ENCODE peak calls at places on chromosomes 5 and 9, in six cellular contexts. G is brain microvascular endothelial cell; L is hepatocyte; S is adrenal gland; T is A549; N is CD4-positive, alpha-beta T cell. Q is an unnamed sample.

GRCh38 chr9:134955156-134955555 is 37.4 kb upstream of the FCN1 start:
- DNase-seq in G (no peak), L (no peak), S (no peak), T (no peak), N (no peak), Q (no peak)

GRCh38 chr5:149942199-149942598 is 2.4 kb downstream of the PDE6A start:
- DNase-seq in G (no peak), L (no peak), S (no peak), T (no peak), N (no peak), Q (no peak)

GRCh38 chr9:5846080-5846479 is 13.2 kb upstream of the ERMP1 start:
- DNase-seq in G (no peak), L (no peak), S (no peak), T (no peak), N (no peak), Q (no peak)

GRCh38 chr9:7976167-7976755 is 176.7 kb upstream of the DMAC1 start:
- DNase-seq in G (no peak), L (no peak), S (no peak), T (no peak), N (peak; percentile 29), Q (no peak)

GRCh38 chr5:14171621-14172020 is 28.5 kb downstream of the TRIO start:
- DNase-seq in G (peak; percentile 68), L (no peak), S (no peak), T (no peak), N (no peak), Q (no peak)

GRCh38 chr5:152688561-152689274 is 283.6 kb upstream of the NMUR2 start:
- DNase-seq in G (peak; percentile 37), L (peak; percentile 61), S (peak; percentile 66), T (peak; percentile 54), N (no peak), Q (no peak)

GRCh38 chr5:74055446-74056097 is 429.6 kb downstream of the ARHGEF28 start:
- DNase-seq in G (no peak), L (no peak), S (no peak), T (no peak), N (no peak), Q (no peak)

GRCh38 chr5:103901885-103902284 is 339.3 kb upstream of the NUDT12 start:
- DNase-seq in G (no peak), L (no peak), S (no peak), T (no peak), N (no peak), Q (no peak)

GRCh38 chr9:87550253-87550954 is 52.7 kb downstream of the DAPK1 start:
- DNase-seq in G (no peak), L (no peak), S (peak; percentile 39), T (no peak), N (no peak), Q (no peak)

GRCh38 chr9:87629094-87629493 is 96.8 kb upstream of the CTSL start:
- DNase-seq in G (no peak), L (no peak), S (no peak), T (no peak), N (no peak), Q (no peak)

GRCh38 chr9:89742660-89743059 is 137.8 kb downstream of the GADD45G start:
- DNase-seq in G (no peak), L (no peak), S (no peak), T (no peak), N (no peak), Q (no peak)

DNA sequence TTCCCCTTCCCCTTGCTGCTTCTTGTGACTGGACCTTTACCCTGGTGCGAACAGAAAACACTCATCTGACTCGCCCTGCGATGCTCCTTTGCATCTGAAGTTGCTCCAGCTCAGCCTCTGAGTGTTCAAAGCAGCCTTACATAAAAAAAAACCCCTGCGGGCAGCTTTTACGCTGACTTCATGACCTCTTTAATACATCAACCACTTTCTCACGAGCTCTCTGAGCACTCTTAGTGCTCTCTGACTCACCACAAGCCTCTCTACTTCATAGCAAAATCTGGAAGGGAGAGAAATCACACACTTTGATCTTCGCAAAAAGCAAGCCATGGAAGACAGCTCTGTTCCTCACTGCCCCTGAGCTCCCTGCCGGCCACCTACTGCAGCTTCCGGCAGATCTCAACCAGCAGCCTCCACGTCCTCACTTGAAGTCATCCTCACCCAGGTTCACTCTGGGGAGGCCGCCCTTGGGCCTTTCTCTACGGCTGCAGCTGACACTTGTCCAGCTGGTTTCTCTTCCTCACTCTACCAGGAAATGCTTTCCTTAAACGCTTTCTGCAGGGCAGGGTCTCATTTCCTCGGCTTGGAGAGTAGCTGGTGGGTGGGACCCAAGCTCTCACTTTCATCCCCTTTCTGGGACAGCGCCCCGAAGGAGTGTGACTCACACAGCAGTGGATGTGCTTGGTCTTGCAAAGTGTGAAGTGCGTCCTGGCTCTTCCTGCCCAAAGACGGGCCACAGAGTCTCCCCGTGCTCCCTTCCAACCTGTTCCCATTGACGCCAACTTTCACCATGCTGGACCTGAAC is 5.3 kb downstream of the SLC34A1 start:
- DNase-seq in G (peak; percentile 91), L (peak; percentile 64), S (no peak), T (no peak), N (no peak), Q (peak; percentile 23)
- TF ChIP-seq CTCF in G (peak; percentile 5), L (no peak), S (no peak), T (no peak), N (no peak), Q (no peak)

GRCh38 chr9:112582863-112583262 is 96.2 kb downstream of the KIAA1958 start:
- DNase-seq in G (no peak), L (no peak), S (no peak), T (no peak), N (no peak), Q (no peak)

GRCh38 chr9:112582371-112582770 is 95.7 kb downstream of the KIAA1958 start:
- DNase-seq in G (no peak), L (no peak), S (no peak), T (no peak), N (no peak), Q (no peak)

GRCh38 chr9:112586600-112587155 is 100.1 kb downstream of the KIAA1958 start:
- DNase-seq in G (no peak), L (no peak), S (no peak), T (no peak), N (no peak), Q (no peak)

DNA sequence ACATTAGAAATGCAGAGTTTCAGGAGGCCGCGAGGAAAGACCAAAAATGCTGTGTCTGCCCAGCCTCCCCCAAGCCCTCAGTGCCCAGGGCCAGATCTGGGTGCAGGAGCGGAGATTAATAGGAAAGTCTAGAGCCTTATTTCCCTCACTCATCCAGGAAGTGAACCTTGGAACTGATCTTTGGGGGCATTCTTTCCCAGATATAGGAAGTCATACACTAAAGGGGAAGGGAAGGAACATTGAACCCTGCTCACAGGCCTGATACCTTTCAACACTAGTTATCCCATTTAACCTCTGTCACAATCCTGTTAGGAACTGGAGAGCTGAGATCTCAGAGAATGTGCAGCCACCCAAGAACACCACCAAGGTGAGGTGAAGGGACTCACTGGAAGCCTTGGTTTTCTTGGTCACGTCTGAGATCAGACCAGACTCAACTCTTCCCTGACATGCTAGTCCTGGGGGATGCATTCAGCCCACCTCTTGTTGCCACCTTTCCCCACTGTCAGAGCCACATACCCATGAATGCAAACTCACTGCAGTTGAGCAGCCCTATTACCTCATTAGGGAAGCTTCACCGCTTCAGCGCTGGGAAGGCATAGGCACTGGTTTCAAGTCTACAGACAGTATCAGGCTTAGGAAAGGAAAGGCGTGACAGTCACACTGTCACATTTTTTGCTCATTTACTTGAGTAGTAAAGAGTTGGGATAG is 95.0 kb downstream of the KIAA1958 start:
- DNase-seq in G (no peak), L (no peak), S (no peak), T (no peak), N (no peak), Q (no peak)
- TF ChIP-seq CTCF in G (no peak), L (no peak), S (no peak), T (no peak), N (no peak), Q (no peak)

GRCh38 chr5:161446655-161447054 is 99.9 kb downstream of the GABRB2 start:
- DNase-seq in G (no peak), L (no peak), S (peak; percentile 57), T (no peak), N (no peak), Q (no peak)

GRCh38 chr5:161442471-161442870 is 104.1 kb downstream of the GABRB2 start:
- DNase-seq in G (no peak), L (no peak), S (no peak), T (no peak), N (no peak), Q (no peak)
- TF ChIP-seq CTCF in G (no peak), L (no peak), S (no peak), T (no peak), N (no peak), Q (no peak)

DNA sequence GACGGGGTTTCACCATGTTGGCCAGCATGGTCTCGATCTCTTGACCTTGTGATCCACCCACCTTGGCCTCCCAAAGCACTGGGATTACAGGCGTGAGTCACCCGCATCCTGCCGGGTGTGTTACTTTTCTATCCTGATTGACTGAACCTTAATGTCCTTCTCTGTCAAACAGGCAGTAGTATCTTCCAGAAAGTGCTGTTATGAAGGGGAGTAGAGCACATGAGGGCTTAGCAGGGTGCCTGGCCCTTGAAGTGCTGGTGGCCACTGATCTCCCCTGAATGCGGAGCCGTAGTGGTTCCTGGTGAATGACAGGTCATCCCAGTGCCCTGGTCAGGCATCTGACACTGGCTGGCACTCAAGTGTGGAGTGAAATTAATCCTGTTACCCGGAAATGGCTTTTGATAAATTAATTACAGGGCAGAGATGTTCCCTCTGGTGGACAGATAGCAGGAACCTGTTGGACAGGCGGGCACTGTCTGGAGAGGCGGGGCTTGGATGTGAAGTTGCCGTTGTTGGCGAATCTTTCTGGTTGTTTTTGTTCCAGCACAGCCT is 28.4 kb downstream of the PRRC2B start:
- DNase-seq in G (no peak), L (peak; percentile 37), S (peak; percentile 91), T (peak; percentile 49), N (no peak), Q (no peak)
- TF ChIP-seq CTCF in G (peak; percentile 35), L (no peak), S (no peak), T (peak; percentile 21), N (no peak), Q (no peak)

GRCh38 chr5:128158342-128158741 is 74.8 kb downstream of the SLC12A2 start:
- DNase-seq in G (no peak), L (no peak), S (no peak), T (no peak), N (no peak), Q (no peak)
- TF ChIP-seq CTCF in G (no peak), L (no peak), S (no peak), T (no peak), N (no peak), Q (no peak)

GRCh38 chr9:33437898-33438297 is 9.5 kb downstream of the AQP3 start:
- DNase-seq in G (no peak), L (no peak), S (no peak), T (no peak), N (no peak), Q (no peak)
- TF ChIP-seq CTCF in G (no peak), L (no peak), S (no peak), T (no peak), N (no peak), Q (no peak)

DNA sequence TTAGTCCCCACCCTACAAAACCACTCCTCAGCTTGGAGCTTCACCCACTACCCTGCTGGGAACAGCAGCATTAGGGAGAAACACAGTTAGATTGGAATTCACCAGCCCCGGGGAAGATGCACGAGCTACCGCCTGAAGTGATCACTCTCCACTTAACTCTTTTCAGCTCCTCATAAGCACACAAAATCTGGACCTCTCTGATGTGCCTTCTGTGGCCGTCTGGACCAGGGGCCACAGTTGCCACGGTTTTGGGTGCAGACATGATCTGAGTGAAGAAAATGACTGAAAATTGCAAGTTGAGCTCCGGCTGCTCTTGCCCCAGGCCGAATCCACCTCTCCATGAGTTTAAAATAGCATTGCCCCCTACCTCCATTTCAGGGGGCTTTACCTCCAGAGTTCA is 95.2 kb downstream of the TENT4A start:
- DNase-seq in G (no peak), L (no peak), S (no peak), T (no peak), N (no peak), Q (no peak)
- TF ChIP-seq CTCF in G (no peak), L (no peak), S (no peak), T (no peak), N (no peak), Q (no peak)

GRCh38 chr9:1619915-1620705 is 395.0 kb upstream of the SMARCA2 start:
- DNase-seq in G (no peak), L (no peak), S (no peak), T (peak; percentile 33), N (no peak), Q (no peak)
- TF ChIP-seq CTCF in G (no peak), L (no peak), S (no peak), T (peak; percentile 25), N (no peak), Q (peak; percentile 63)